ENCODE peak calls at places on chromosomes 1 and 21, in ten cellular contexts. One of them, this sample, is unnamed.

GRCh38 chr1:9084883-9085282 is 15.4 kb upstream of the SLC2A5 start:
- DNase-seq in endothelial cell of umbilical vein: no peak
- DNase-seq in suprapubic skin: no peak
- DNase-seq in transverse colon: no peak
- DNase-seq in H1: no peak
- DNase-seq in GM12878: no peak
- DNase-seq in HCT116: no peak
- DNase-seq in GM23338: no peak
- DNase-seq in prostate gland: peak; percentile 30
- DNase-seq in stomach: no peak
- DNase-seq in this sample: no peak

GRCh38 chr1:54301494-54301893 is 101.5 kb downstream of the MRPL37 start:
- DNase-seq in GM23338: no peak
- DNase-seq in stomach: no peak
- DNase-seq in H1: no peak
- DNase-seq in endothelial cell of umbilical vein: no peak
- DNase-seq in suprapubic skin: no peak
- DNase-seq in transverse colon: no peak
- DNase-seq in prostate gland: no peak
- DNase-seq in GM12878: no peak
- DNase-seq in HCT116: no peak
- DNase-seq in this sample: no peak

GRCh38 chr1:6342031-6342430 is 51.5 kb downstream of the ACOT7 start:
- DNase-seq in HCT116: no peak
- DNase-seq in GM23338: no peak
- DNase-seq in transverse colon: no peak
- DNase-seq in endothelial cell of umbilical vein: no peak
- DNase-seq in GM12878: no peak
- DNase-seq in stomach: no peak
- DNase-seq in H1: no peak
- DNase-seq in suprapubic skin: no peak
- DNase-seq in prostate gland: no peak
- DNase-seq in this sample: no peak

GRCh38 chr1:7478797-7479499 is 292.1 kb upstream of the VAMP3 start:
- DNase-seq in GM12878: no peak
- DNase-seq in endothelial cell of umbilical vein: no peak
- DNase-seq in prostate gland: no peak
- DNase-seq in stomach: peak; percentile 68
- DNase-seq in GM23338: no peak
- DNase-seq in transverse colon: peak; percentile 71
- DNase-seq in HCT116: no peak
- DNase-seq in H1: no peak
- DNase-seq in suprapubic skin: no peak
- DNase-seq in this sample: no peak

GRCh38 chr1:241849345-241849695 is 1.3 kb downstream of the EXO1 start:
- DNase-seq in stomach: no peak
- DNase-seq in prostate gland: no peak
- DNase-seq in GM12878: no peak
- DNase-seq in transverse colon: no peak
- DNase-seq in H1: no peak
- DNase-seq in endothelial cell of umbilical vein: no peak
- DNase-seq in HCT116: no peak
- DNase-seq in suprapubic skin: no peak
- DNase-seq in GM23338: no peak
- DNase-seq in this sample: no peak

GRCh38 chr1:28890836-28891235 is 23.5 kb upstream of the EPB41 start:
- DNase-seq in suprapubic skin: no peak
- DNase-seq in HCT116: no peak
- DNase-seq in prostate gland: no peak
- DNase-seq in GM23338: no peak
- DNase-seq in H1: no peak
- DNase-seq in stomach: no peak
- DNase-seq in GM12878: no peak
- DNase-seq in endothelial cell of umbilical vein: no peak
- DNase-seq in transverse colon: no peak
- DNase-seq in this sample: no peak

GRCh38 chr1:165392634-165393571 is 36.4 kb upstream of the LMX1A start:
- DNase-seq in GM23338: peak; percentile 89
- DNase-seq in prostate gland: peak; percentile 64
- DNase-seq in endothelial cell of umbilical vein: peak; percentile 67
- DNase-seq in HCT116: peak; percentile 55
- DNase-seq in stomach: peak; percentile 76
- DNase-seq in suprapubic skin: peak; percentile 94
- DNase-seq in H1: no peak
- DNase-seq in transverse colon: peak; percentile 85
- DNase-seq in GM12878: peak; percentile 64
- DNase-seq in this sample: no peak

GRCh38 chr1:111948209-111949131 is 41.0 kb downstream of the KCND3 start:
- DNase-seq in GM12878: no peak
- DNase-seq in stomach: no peak
- DNase-seq in GM23338: no peak
- DNase-seq in prostate gland: peak; percentile 86
- DNase-seq in HCT116: no peak
- DNase-seq in endothelial cell of umbilical vein: no peak
- DNase-seq in suprapubic skin: no peak
- DNase-seq in H1: no peak
- DNase-seq in transverse colon: peak; percentile 34
- DNase-seq in this sample: no peak

GRCh38 chr1:203629509-203630082 is 3.0 kb downstream of the ATP2B4 start:
- DNase-seq in endothelial cell of umbilical vein: peak; percentile 64
- DNase-seq in H1: no peak
- DNase-seq in prostate gland: no peak
- DNase-seq in GM12878: no peak
- DNase-seq in transverse colon: peak; percentile 79
- DNase-seq in suprapubic skin: peak; percentile 90
- DNase-seq in GM23338: peak; percentile 74
- DNase-seq in HCT116: no peak
- DNase-seq in stomach: peak; percentile 69
- DNase-seq in this sample: no peak
- H3K27ac ChIP-seq in endothelial cell of umbilical vein: peak overlapping the region; percentile 62
- H3K27ac ChIP-seq in H1: no peak overlapping the region
- H3K27ac ChIP-seq in prostate gland: peak overlapping the region; percentile 75
- H3K27ac ChIP-seq in GM12878: no peak overlapping the region
- H3K27ac ChIP-seq in transverse colon: peak overlapping the region; percentile 92
- H3K27ac ChIP-seq in suprapubic skin: peak overlapping the region; percentile 94
- H3K27ac ChIP-seq in GM23338: no peak overlapping the region
- H3K27ac ChIP-seq in HCT116: no peak overlapping the region
- H3K27ac ChIP-seq in stomach: peak overlapping the region; percentile 92
- H3K27ac ChIP-seq in this sample: peak overlapping the region; percentile 79

GRCh38 chr21:28754127-28754611 is 238.5 kb downstream of the LTN1 start:
- DNase-seq in stomach: no peak
- DNase-seq in H1: no peak
- DNase-seq in suprapubic skin: no peak
- DNase-seq in HCT116: no peak
- DNase-seq in GM23338: no peak
- DNase-seq in prostate gland: peak; percentile 31
- DNase-seq in GM12878: no peak
- DNase-seq in endothelial cell of umbilical vein: no peak
- DNase-seq in transverse colon: peak; percentile 8
- DNase-seq in this sample: no peak
- TF ChIP-seq POLR2AphosphoS5 in stomach: peak; percentile 77
- TF ChIP-seq POLR2AphosphoS5 in H1: no peak
- TF ChIP-seq POLR2AphosphoS5 in suprapubic skin: no peak
- TF ChIP-seq POLR2AphosphoS5 in HCT116: no peak
- TF ChIP-seq POLR2AphosphoS5 in GM23338: no peak
- TF ChIP-seq POLR2AphosphoS5 in prostate gland: peak; percentile 64
- TF ChIP-seq POLR2AphosphoS5 in GM12878: no peak
- TF ChIP-seq POLR2AphosphoS5 in endothelial cell of umbilical vein: no peak
- TF ChIP-seq POLR2AphosphoS5 in transverse colon: peak; percentile 71
- TF ChIP-seq POLR2AphosphoS5 in this sample: no peak

GRCh38 chr1:40060351-40060750 is 19.8 kb downstream of the CAP1 start:
- DNase-seq in GM12878: no peak
- DNase-seq in endothelial cell of umbilical vein: no peak
- DNase-seq in H1: no peak
- DNase-seq in GM23338: no peak
- DNase-seq in suprapubic skin: no peak
- DNase-seq in prostate gland: no peak
- DNase-seq in stomach: no peak
- DNase-seq in transverse colon: no peak
- DNase-seq in HCT116: no peak
- DNase-seq in this sample: no peak
- H3K4me1 ChIP-seq in GM12878: peaks cover 55% of the 10 kb centered on the region
- H3K4me1 ChIP-seq in endothelial cell of umbilical vein: peaks cover 48% of the 10 kb centered on the region
- H3K4me1 ChIP-seq in H1: peaks cover 5% of the 10 kb centered on the region
- H3K4me1 ChIP-seq in GM23338: peaks cover 21% of the 10 kb centered on the region
- H3K4me1 ChIP-seq in suprapubic skin: peaks cover 42% of the 10 kb centered on the region
- H3K4me1 ChIP-seq in prostate gland: no peaks in the 10 kb centered on the region
- H3K4me1 ChIP-seq in stomach: peaks cover 58% of the 10 kb centered on the region
- H3K4me1 ChIP-seq in transverse colon: peaks cover 37% of the 10 kb centered on the region
- H3K4me1 ChIP-seq in HCT116: no peaks in the 10 kb centered on the region
- H3K4me1 ChIP-seq in this sample: no peaks in the 10 kb centered on the region

GRCh38 chr1:118982281-118982680 is 5.9 kb downstream of the TBX15 start:
- DNase-seq in suprapubic skin: no peak
- DNase-seq in stomach: no peak
- DNase-seq in prostate gland: no peak
- DNase-seq in GM23338: no peak
- DNase-seq in HCT116: no peak
- DNase-seq in GM12878: no peak
- DNase-seq in H1: no peak
- DNase-seq in endothelial cell of umbilical vein: no peak
- DNase-seq in transverse colon: no peak
- DNase-seq in this sample: no peak
- H3K27ac ChIP-seq in suprapubic skin: peak overlapping the region; percentile 21
- H3K27ac ChIP-seq in stomach: no peak overlapping the region
- H3K27ac ChIP-seq in prostate gland: no peak overlapping the region
- H3K27ac ChIP-seq in GM23338: no peak overlapping the region
- H3K27ac ChIP-seq in HCT116: no peak overlapping the region
- H3K27ac ChIP-seq in GM12878: no peak overlapping the region
- H3K27ac ChIP-seq in H1: no peak overlapping the region
- H3K27ac ChIP-seq in endothelial cell of umbilical vein: no peak overlapping the region
- H3K27ac ChIP-seq in transverse colon: no peak overlapping the region
- H3K27ac ChIP-seq in this sample: no peak overlapping the region

DNA sequence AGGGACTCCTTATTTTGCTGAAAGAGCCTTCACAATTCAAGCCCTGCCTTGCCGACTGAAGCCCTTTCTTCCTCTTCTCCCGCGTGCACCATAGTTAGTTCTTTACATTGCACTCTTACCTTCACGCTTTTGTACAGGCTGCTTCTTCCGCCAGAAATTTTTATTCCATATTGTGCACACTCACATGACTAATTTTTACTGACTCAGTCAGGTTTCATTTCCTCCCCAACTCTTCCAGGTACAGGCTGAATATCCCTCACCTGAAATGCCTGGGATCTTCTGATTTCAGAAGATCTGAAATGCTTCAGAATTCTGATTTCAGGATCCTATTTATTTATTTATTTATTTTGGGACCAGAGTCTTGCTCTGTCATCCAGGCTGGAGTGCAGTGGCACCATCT is 172.8 kb downstream of the ZNF281 start:
- DNase-seq in suprapubic skin: no peak
- DNase-seq in GM23338: no peak
- DNase-seq in endothelial cell of umbilical vein: no peak
- DNase-seq in H1: no peak
- DNase-seq in prostate gland: no peak
- DNase-seq in stomach: no peak
- DNase-seq in GM12878: no peak
- DNase-seq in HCT116: no peak
- DNase-seq in transverse colon: no peak
- DNase-seq in this sample: no peak
- TF ChIP-seq POLR2AphosphoS5 in suprapubic skin: no peak
- TF ChIP-seq POLR2AphosphoS5 in GM23338: no peak
- TF ChIP-seq POLR2AphosphoS5 in endothelial cell of umbilical vein: no peak
- TF ChIP-seq POLR2AphosphoS5 in H1: no peak
- TF ChIP-seq POLR2AphosphoS5 in prostate gland: no peak
- TF ChIP-seq POLR2AphosphoS5 in stomach: no peak
- TF ChIP-seq POLR2AphosphoS5 in GM12878: no peak
- TF ChIP-seq POLR2AphosphoS5 in HCT116: no peak
- TF ChIP-seq POLR2AphosphoS5 in transverse colon: no peak
- TF ChIP-seq POLR2AphosphoS5 in this sample: no peak

GRCh38 chr1:201760516-201760915 is 68.4 kb upstream of the IPO9 start:
- DNase-seq in transverse colon: no peak
- DNase-seq in HCT116: no peak
- DNase-seq in GM23338: peak; percentile 48
- DNase-seq in prostate gland: no peak
- DNase-seq in suprapubic skin: no peak
- DNase-seq in GM12878: no peak
- DNase-seq in H1: no peak
- DNase-seq in stomach: no peak
- DNase-seq in endothelial cell of umbilical vein: no peak
- DNase-seq in this sample: no peak
- H3K4me1 ChIP-seq in transverse colon: peaks cover 14% of the 10 kb centered on the region
- H3K4me1 ChIP-seq in HCT116: peaks cover 8% of the 10 kb centered on the region
- H3K4me1 ChIP-seq in GM23338: peaks cover 16% of the 10 kb centered on the region
- H3K4me1 ChIP-seq in prostate gland: no peaks in the 10 kb centered on the region
- H3K4me1 ChIP-seq in suprapubic skin: peaks cover 36% of the 10 kb centered on the region
- H3K4me1 ChIP-seq in GM12878: peaks cover 14% of the 10 kb centered on the region
- H3K4me1 ChIP-seq in H1: no peaks in the 10 kb centered on the region
- H3K4me1 ChIP-seq in stomach: no peaks in the 10 kb centered on the region
- H3K4me1 ChIP-seq in endothelial cell of umbilical vein: peaks cover 13% of the 10 kb centered on the region
- H3K4me1 ChIP-seq in this sample: peaks cover 3% of the 10 kb centered on the region